ENCODE peak calls at places on chromosomes 1 and 21, in six cellular contexts. S is body of pancreas, L is thoracic aorta, P is fibroblast of the aortic adventitia, M is HCT116, K is psoas muscle. I is an unnamed sample.

GRCh38 chr1:26067432-26067911 is at the start of gene TRIM63:
- DNase-seq in S (no peak), P (no peak), M (no peak), K (peak), L (no peak), I (no peak)

GRCh38 chr21:31182231-31183129 is 144.2 kb upstream of the KRTAP19-8 start:
- DNase-seq in P (no peak), M (no peak), K (no peak), L (no peak), S (no peak), I (no peak)

GRCh38 chr1:151371744-151372410 is 628 bp downstream of the SELENBP1 start:
- DNase-seq in L (no peak), K (peak), M (no peak), P (peak), S (peak), I (no peak)

GRCh38 chr1:8076171-8076570 is 50.1 kb upstream of the ERRFI1 start:
- DNase-seq in P (no peak), S (peak), M (no peak), L (no peak), K (no peak), I (no peak)

GRCh38 chr1:210374600-210374953 is 45.9 kb downstream of the HHAT start:
- DNase-seq in M (no peak), P (no peak), L (no peak), S (no peak), K (no peak), I (no peak)

GRCh38 chr1:154344977-154345837 is 19.9 kb downstream of the ATP8B2 start:
- DNase-seq in K (peak), M (no peak), S (peak), L (no peak), P (peak), I (no peak)

GRCh38 chr1:106755682-106756406 is 300.6 kb upstream of the PRMT6 start:
- DNase-seq in S (no peak), L (no peak), P (peak), K (no peak), M (no peak), I (no peak)

GRCh38 chr1:196309386-196309785 is 298.9 kb downstream of the KCNT2 start:
- DNase-seq in P (peak), K (no peak), L (no peak), S (no peak), M (peak), I (no peak)

GRCh38 chr21:42556960-42557359 is 43.3 kb downstream of the SLC37A1 start:
- DNase-seq in P (no peak), L (no peak), M (no peak), K (no peak), S (no peak), I (no peak)

GRCh38 chr1:27547220-27548116 is 56.5 kb downstream of the AHDC1 start:
- DNase-seq in P (no peak), M (no peak), K (no peak), L (no peak), S (no peak), I (no peak)

GRCh38 chr1:37537378-37537777 is 16.7 kb downstream of the SNIP1 start:
- DNase-seq in P (no peak), L (no peak), M (no peak), K (no peak), S (peak), I (peak)

GRCh38 chr1:65395887-65396612 is 24.4 kb upstream of the LEPR start:
- DNase-seq in S (no peak), M (no peak), L (no peak), P (peak), K (no peak), I (no peak)

GRCh38 chr1:31762726-31763670 is 1.1 kb downstream of the ADGRB2 start:
- DNase-seq in L (no peak), S (peak), K (peak), P (no peak), M (no peak), I (no peak)

GRCh38 chr1:163436133-163436532 is 114.4 kb downstream of the NUF2 start:
- DNase-seq in S (no peak), L (no peak), P (no peak), M (no peak), K (no peak), I (no peak)

GRCh38 chr1:53511933-53512806 is 53.0 kb downstream of the DMRTB1 start:
- DNase-seq in L (no peak), M (no peak), P (peak), S (no peak), K (no peak), I (no peak)

GRCh38 chr1:99648107-99648506 is 2.2 kb downstream of the PALMD start:
- DNase-seq in K (peak), M (peak), L (no peak), P (no peak), S (peak), I (peak)

GRCh38 chr1:9881838-9882249 is 28.2 kb downstream of the CTNNBIP1 start:
- DNase-seq in S (no peak), K (no peak), P (peak), M (no peak), L (no peak), I (no peak)

GRCh38 chr1:176119549-176119948 is 87.5 kb downstream of the COP1 start:
- DNase-seq in M (peak), L (no peak), K (no peak), P (peak), S (no peak), I (no peak)

GRCh38 chr1:178937770-178938169 is 66.9 kb upstream of the ANGPTL1 start:
- DNase-seq in M (no peak), P (no peak), S (no peak), K (no peak), L (no peak), I (peak)

GRCh38 chr1:179881642-179882252 is 338 bp upstream of the TOR1AIP1 start:
- DNase-seq in P (peak), S (peak), M (peak), K (no peak), L (peak), I (peak)

GRCh38 chr21:36788116-36788515 is 89.2 kb downstream of the SIM2 start:
- DNase-seq in S (no peak), L (no peak), P (no peak), K (no peak), M (peak), I (peak)

GRCh38 chr1:226569879-226570547 is 21.4 kb downstream of the STUM start:
- DNase-seq in L (no peak), S (no peak), K (no peak), P (no peak), M (peak), I (no peak)

GRCh38 chr1:53740621-53741105 is 1.7 kb upstream of the GLIS1 start:
- DNase-seq in K (no peak), S (no peak), M (no peak), P (peak), L (no peak), I (no peak)

GRCh38 chr1:56304975-56305374 is 274.4 kb downstream of the PLPP3 start:
- DNase-seq in S (no peak), K (no peak), L (no peak), M (no peak), P (peak), I (no peak)

GRCh38 chr1:239811211-239811902 is 280.3 kb upstream of the FMN2 start:
- DNase-seq in S (no peak), P (no peak), M (no peak), L (no peak), K (no peak), I (no peak)

GRCh38 chr1:22892789-22893188 is 79.9 kb downstream of the LACTBL1 start:
- DNase-seq in S (no peak), M (no peak), P (no peak), L (no peak), K (no peak), I (no peak)

GRCh38 chr1:245241506-245242130 is 86.8 kb downstream of the KIF26B start:
- DNase-seq in P (no peak), K (no peak), M (no peak), L (no peak), S (no peak), I (no peak)

GRCh38 chr1:8232036-8232757 is 85.7 kb upstream of the SLC45A1 start:
- DNase-seq in K (no peak), L (no peak), S (peak), M (peak), P (no peak), I (no peak)

GRCh38 chr1:216005916-216006315 is 417.3 kb downstream of the USH2A start:
- DNase-seq in K (no peak), L (no peak), P (peak), S (no peak), M (no peak), I (no peak)

GRCh38 chr1:8165595-8166360 is 139.7 kb upstream of the ERRFI1 start:
- DNase-seq in S (no peak), K (no peak), L (no peak), M (no peak), P (no peak), I (no peak)

GRCh38 chr1:29122662-29122986 is 1.1 kb downstream of the TMEM200B start:
- DNase-seq in K (peak), S (peak), L (no peak), P (peak), M (no peak), I (peak)

GRCh38 chr1:85697895-85698294 is 10.3 kb downstream of the ZNHIT6 start:
- DNase-seq in L (no peak), M (no peak), S (no peak), P (no peak), K (no peak), I (no peak)

GRCh38 chr1:230587056-230587455 is 55.2 kb upstream of the COG2 start:
- DNase-seq in L (no peak), K (no peak), M (no peak), P (no peak), S (no peak), I (no peak)

DNA sequence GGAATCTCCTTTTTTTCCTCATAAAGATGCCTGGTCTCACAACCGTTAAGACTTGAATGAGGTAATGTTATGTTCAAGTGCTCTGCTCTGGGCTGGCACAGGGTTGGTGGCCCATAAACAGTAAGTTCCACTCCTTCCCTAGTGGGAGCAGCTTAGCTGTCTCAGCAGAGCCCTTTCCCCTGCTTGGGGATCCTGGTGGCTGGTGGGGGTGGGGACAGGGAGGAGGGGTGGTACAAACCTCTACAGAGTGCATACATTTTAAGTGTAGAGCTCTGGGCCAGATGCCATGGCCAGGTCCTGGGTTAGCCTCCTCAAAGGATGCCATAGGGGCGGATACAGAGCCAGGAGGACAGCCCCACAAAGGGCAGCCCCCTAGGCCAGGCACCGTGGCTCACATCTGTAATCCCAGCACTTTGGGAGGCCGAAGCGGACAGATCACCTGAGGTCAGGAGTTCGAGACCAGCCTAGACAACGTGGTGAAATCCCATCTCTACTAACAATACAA is 20.7 kb upstream of the PADI1 start:
- DNase-seq in L (no peak), M (no peak), P (no peak), S (no peak), K (no peak), I (no peak)
- TF ChIP-seq CTCF in L (no peak), M (no peak), P (no peak), S (no peak), K (no peak), I (no peak)

GRCh38 chr1:12339410-12339809 is 109.6 kb downstream of the VPS13D start:
- DNase-seq in K (no peak), S (peak), L (no peak), P (no peak), M (no peak), I (no peak)
- TF ChIP-seq CTCF in K (no peak), S (no peak), L (no peak), P (peak), M (no peak), I (no peak)

DNA sequence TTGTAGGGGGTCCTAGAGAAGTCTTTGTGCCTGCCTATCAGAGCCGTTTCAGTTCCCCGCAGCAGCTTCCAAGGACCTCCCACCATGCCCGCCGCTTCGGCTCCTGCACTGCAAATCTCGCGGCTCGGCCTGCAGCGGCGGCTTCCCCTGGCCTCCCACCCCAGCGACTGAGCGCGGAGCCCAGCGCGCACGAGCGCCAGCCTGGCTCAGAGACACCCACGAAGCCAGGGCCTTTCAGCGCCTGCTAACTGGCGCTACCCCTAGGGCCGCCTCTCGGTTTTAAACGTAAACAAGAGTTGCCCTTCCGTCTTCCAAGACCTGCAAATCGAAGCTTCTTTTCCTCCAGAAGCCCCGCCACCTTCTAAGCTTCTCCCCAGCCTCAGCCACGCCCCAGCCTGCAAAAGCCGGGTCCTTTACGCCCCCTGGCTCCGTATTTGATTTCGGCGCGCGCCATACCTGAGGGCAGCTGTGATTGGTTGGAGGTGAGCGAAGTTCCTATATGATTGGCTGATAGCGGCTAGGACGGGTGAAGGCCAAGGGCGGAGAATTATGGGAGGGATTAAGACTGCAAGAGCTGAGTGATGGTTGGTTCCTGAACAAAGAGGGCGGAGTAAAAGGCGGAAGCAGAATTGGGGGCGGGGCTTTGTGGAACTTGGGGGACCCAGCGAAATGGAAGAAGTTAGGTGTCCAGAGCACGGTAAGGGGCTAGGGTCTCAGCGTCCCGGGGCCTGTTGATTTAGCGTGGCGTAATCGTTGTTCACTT is at the start of gene TTF2:
- DNase-seq in S (peak), P (peak), M (peak), K (peak), L (peak), I (peak)
- TF ChIP-seq CTCF in S (no peak), P (peak), M (no peak), K (no peak), L (no peak), I (no peak)

GRCh38 chr1:20152599-20152930 is 13.4 kb downstream of the PLA2G2F start:
- DNase-seq in P (no peak), L (no peak), M (no peak), K (no peak), S (no peak), I (no peak)
- TF ChIP-seq CTCF in P (no peak), L (no peak), M (no peak), K (no peak), S (no peak), I (no peak)

GRCh38 chr1:116877369-116877768 is 32.3 kb upstream of the PTGFRN start:
- DNase-seq in M (no peak), S (no peak), L (no peak), K (no peak), P (no peak), I (no peak)

GRCh38 chr1:116880952-116881351 is 28.8 kb upstream of the PTGFRN start:
- DNase-seq in M (no peak), S (peak), P (peak), K (no peak), L (no peak), I (no peak)

GRCh38 chr1:116881879-116882520 is 27.7 kb upstream of the PTGFRN start:
- DNase-seq in M (no peak), L (no peak), S (peak), P (peak), K (peak), I (no peak)

GRCh38 chr1:116879478-116880133 is 30.1 kb upstream of the PTGFRN start:
- DNase-seq in S (peak), P (no peak), L (no peak), K (no peak), M (no peak), I (no peak)

GRCh38 chr1:116878804-116879477 is 30.8 kb upstream of the PTGFRN start:
- DNase-seq in S (peak), L (no peak), P (peak), M (peak), K (peak), I (no peak)
- TF ChIP-seq CTCF in S (no peak), L (no peak), P (peak), M (no peak), K (no peak), I (no peak)

DNA sequence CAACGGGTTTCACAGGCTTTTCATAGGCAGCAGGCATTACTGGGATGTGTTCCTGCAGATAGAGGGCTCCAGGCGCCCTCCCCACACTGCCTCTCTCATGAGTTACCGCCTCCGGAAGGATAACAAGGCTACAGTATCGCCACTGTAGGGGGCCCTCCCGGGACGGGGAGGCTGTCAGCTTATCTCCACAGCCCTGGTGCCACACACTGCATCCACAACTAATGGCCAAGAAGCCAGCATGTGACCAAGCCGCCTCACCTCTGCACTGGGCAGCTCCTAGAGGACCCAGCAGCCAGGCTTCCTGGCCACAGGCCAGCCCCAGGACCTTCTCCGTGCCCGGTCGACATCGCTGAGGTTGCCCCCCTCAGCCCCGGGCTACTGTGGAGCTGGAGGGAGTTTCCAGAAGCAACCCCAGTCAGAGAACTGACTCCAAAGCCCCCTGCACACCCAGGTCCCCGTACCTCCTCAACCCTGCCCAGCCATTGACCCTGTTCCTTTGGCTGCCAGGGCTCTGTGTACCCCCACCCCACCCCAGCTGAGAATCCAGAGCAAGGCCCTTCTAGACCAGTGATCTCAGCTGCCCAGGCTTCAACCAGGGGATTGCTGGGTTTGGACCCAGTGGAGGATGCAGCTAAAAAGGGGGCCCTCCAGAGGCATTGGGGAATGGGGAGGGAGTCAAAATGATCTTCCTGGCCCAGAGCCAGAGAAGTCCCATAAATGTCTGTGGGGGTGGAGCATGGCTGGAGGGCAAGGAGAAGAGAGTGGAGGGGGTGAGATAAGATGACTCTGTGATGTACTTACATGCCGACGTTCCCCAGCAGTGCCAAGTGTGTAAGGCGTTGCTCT is 45.0 kb downstream of the NEK2 start:
- DNase-seq in K (no peak), P (peak), M (no peak), L (no peak), S (no peak), I (no peak)
- TF ChIP-seq CTCF in K (no peak), P (no peak), M (no peak), L (no peak), S (no peak), I (no peak)

GRCh38 chr1:236281286-236282158 is at the start of gene ERO1B:
- DNase-seq in K (peak), P (peak), M (peak), S (peak), L (peak), I (peak)
- TF ChIP-seq CTCF in K (no peak), P (no peak), M (no peak), S (no peak), L (no peak), I (no peak)

DNA sequence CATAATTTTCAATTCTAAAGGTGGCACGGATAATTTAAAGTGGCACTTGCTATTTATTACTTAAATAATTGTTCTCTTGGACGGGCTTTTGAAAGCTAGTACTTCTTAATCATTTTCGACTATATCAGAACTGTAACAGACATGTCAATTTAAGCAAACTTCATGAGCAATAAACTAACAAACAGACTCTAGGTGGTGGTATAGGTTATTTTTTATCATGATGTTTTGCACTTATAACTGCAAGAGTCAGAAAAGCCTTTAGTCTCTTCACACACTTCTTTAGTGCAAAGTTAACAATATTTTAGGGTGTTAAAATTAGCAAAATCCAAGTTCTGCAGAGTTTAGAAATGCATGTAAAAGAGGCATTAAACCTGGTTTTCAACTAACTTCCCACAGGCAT is 2.2 kb downstream of the NRIP1 start:
- DNase-seq in S (no peak), P (peak), M (no peak), L (no peak), K (no peak), I (no peak)
- TF ChIP-seq CTCF in S (no peak), P (peak), M (no peak), L (no peak), K (no peak), I (no peak)